ENCODE peak calls at places on chromosomes 5 and 9, in eight cellular contexts. H is aorta; Q is activated effector memory CD4-positive, alpha-beta T cell treated with Interleukin-2 at 50 U/mL for 16 hours; O is chondrocyte; U is MCF 10A; W is NCI-H1694; B is left ventricle myocardium inferior; Y is dermis blood vessel endothelial cell. C is an unnamed sample.

GRCh38 chr9:1055156-1055555 is 5.0 kb downstream of the DMRT2 start:
- DNase-seq in W (no peak), Q (no peak), H (no peak), Y (no peak), B (no peak), U (peak; percentile 24), O (no peak), C (no peak)

GRCh38 chr5:35230043-35230611 is at the start of gene PRLR:
- DNase-seq in Q (no peak), O (no peak), U (peak; percentile 85), B (peak; percentile 24), H (no peak), Y (no peak), W (no peak), C (peak; percentile 41)

GRCh38 chr9:4318741-4319140 is 18.9 kb upstream of the GLIS3 start:
- DNase-seq in Q (no peak), U (no peak), W (peak; percentile 8), Y (peak; percentile 67), B (no peak), O (no peak), H (no peak), C (no peak)

GRCh38 chr9:81824802-81825770 is 103.1 kb upstream of the SPATA31D4 start:
- DNase-seq in W (no peak), Q (no peak), Y (no peak), U (no peak), O (no peak), H (no peak), B (no peak), C (peak; percentile 33)

GRCh38 chr9:114899461-114899860 is 30.9 kb downstream of the TNFSF8 start:
- DNase-seq in U (no peak), O (no peak), W (no peak), Y (peak; percentile 67), B (no peak), H (no peak), Q (no peak), C (peak; percentile 18)

GRCh38 chr5:117590944-117591343 is 1016.3 kb upstream of the SEMA6A start:
- DNase-seq in Y (no peak), H (no peak), Q (no peak), B (no peak), U (peak; percentile 67), O (no peak), W (no peak), C (peak; percentile 3)

GRCh38 chr9:87494970-87495471 is 2.6 kb upstream of the DAPK1 start:
- DNase-seq in Q (no peak), U (peak; percentile 64), H (no peak), Y (no peak), O (no peak), W (no peak), B (no peak), C (no peak)

GRCh38 chr9:121616356-121616755 is 35.1 kb upstream of the DAB2IP start:
- DNase-seq in H (no peak), B (no peak), Y (no peak), Q (no peak), O (no peak), W (no peak), U (no peak), C (no peak)

GRCh38 chr9:78029601-78030552 is 1.7 kb downstream of the GNAQ start:
- DNase-seq in H (peak; percentile 77), W (no peak), U (peak; percentile 38), B (no peak), O (no peak), Y (peak; percentile 41), Q (no peak), C (peak; percentile 60)

GRCh38 chr5:145443366-145443765 is 391.8 kb downstream of the PRELID2 start:
- DNase-seq in Y (no peak), Q (no peak), W (no peak), H (no peak), O (no peak), B (no peak), U (no peak), C (no peak)

GRCh38 chr5:103569313-103570060 is 6.9 kb upstream of the NUDT12 start:
- DNase-seq in H (no peak), O (no peak), U (no peak), W (no peak), Y (no peak), Q (no peak), B (no peak), C (no peak)

GRCh38 chr5:375921-376871 is 54.7 kb downstream of the AHRR start:
- DNase-seq in W (no peak), Y (no peak), Q (no peak), O (peak; percentile 80), B (no peak), H (peak; percentile 70), U (no peak), C (no peak)

GRCh38 chr5:23675456-23675855 is 168.0 kb downstream of the PRDM9 start:
- DNase-seq in W (peak; percentile 20), H (peak; percentile 52), B (no peak), Y (no peak), Q (no peak), O (no peak), U (no peak), C (no peak)

GRCh38 chr9:22433691-22434090 is 12.9 kb upstream of the DMRTA1 start:
- DNase-seq in Q (no peak), H (no peak), W (no peak), U (no peak), B (no peak), Y (no peak), O (no peak), C (no peak)

GRCh38 chr5:150303070-150303595 is 428 bp upstream of the ARSI start:
- DNase-seq in U (no peak), Y (peak; percentile 21), O (peak; percentile 35), H (peak; percentile 76), B (no peak), W (no peak), Q (no peak), C (no peak)

GRCh38 chr5:178322736-178323540 is 90.3 kb upstream of the PHYKPL start:
- DNase-seq in Y (no peak), H (peak; percentile 67), B (no peak), Q (no peak), W (no peak), O (peak; percentile 82), U (no peak), C (no peak)

GRCh38 chr9:98191615-98192502 is 578 bp downstream of the CORO2A start:
- DNase-seq in W (no peak), O (peak; percentile 90), B (no peak), Q (peak; percentile 29), Y (peak; percentile 18), U (peak; percentile 42), H (no peak), C (no peak)

GRCh38 chr9:128771094-128771721 is 519 bp downstream of the ZER1 start:
- DNase-seq in O (no peak), Q (no peak), B (no peak), Y (peak; percentile 58), W (no peak), U (peak; percentile 27), H (peak; percentile 78), C (peak; percentile 32)

GRCh38 chr5:153965102-153965645 is 73.5 kb downstream of the FAM114A2 start:
- DNase-seq in O (no peak), H (peak; percentile 80), Q (no peak), W (peak; percentile 34), Y (peak; percentile 73), B (no peak), U (peak; percentile 91), C (peak; percentile 44)

GRCh38 chr9:138043411-138044345 is 166.1 kb downstream of the CACNA1B start:
- DNase-seq in Y (no peak), H (peak; percentile 70), B (no peak), Q (no peak), O (peak; percentile 89), U (no peak), W (no peak), C (no peak)

GRCh38 chr5:57779383-57780223 is 297.0 kb upstream of the ACTBL2 start:
- DNase-seq in W (peak; percentile 25), U (peak; percentile 78), O (no peak), Q (no peak), Y (peak; percentile 90), H (no peak), B (peak; percentile 16), C (peak; percentile 83)